ENCODE peak calls at places on chromosomes 2 and 18, in six cellular contexts. O is glutamatergic neuron, L is sciatic nerve, D is SIG-M5, H is Caki2, Y is HuH-7. B is an unnamed sample.

GRCh38 chr2:64562148-64562784 is 38.1 kb downstream of the AFTPH start:
- DNase-seq in O (no peak), L (no peak), D (no peak), H (peak; percentile 42), Y (no peak), B (peak; percentile 59)

GRCh38 chr2:207683879-207684627 is 27.4 kb upstream of the CCNYL1 start:
- DNase-seq in O (no peak), L (no peak), D (no peak), H (peak; percentile 97), Y (peak; percentile 18), B (no peak)

GRCh38 chr2:2787301-2787907 is 456.3 kb upstream of the MYT1L start:
- DNase-seq in O (no peak), L (no peak), D (no peak), H (no peak), Y (no peak), B (no peak)

GRCh38 chr2:31420936-31421335 is 6.4 kb upstream of the XDH start:
- DNase-seq in O (no peak), L (no peak), D (no peak), H (no peak), Y (no peak), B (no peak)

GRCh38 chr2:147026261-147026660 is 818.6 kb upstream of the ACVR2A start:
- DNase-seq in O (no peak), L (no peak), D (no peak), H (no peak), Y (no peak), B (no peak)

GRCh38 chr2:142629193-142629592 is 248.3 kb upstream of the KYNU start:
- DNase-seq in O (no peak), L (no peak), D (no peak), H (no peak), Y (no peak), B (no peak)

GRCh38 chr18:45084207-45084606 is 403.5 kb downstream of the SETBP1 start:
- DNase-seq in O (no peak), L (no peak), D (no peak), H (no peak), Y (no peak), B (no peak)

GRCh38 chr2:231452799-231453508 is 11.3 kb downstream of the NCL start:
- DNase-seq in O (no peak), L (peak; percentile 40), D (no peak), H (peak; percentile 25), Y (no peak), B (peak; percentile 22)

GRCh38 chr18:8801263-8801901 is 96.0 kb downstream of the MTCL1 start:
- DNase-seq in O (no peak), L (no peak), D (no peak), H (peak; percentile 81), Y (no peak), B (no peak)

GRCh38 chr2:161209902-161210301 is 49.7 kb downstream of the TANK start:
- DNase-seq in O (no peak), L (no peak), D (no peak), H (no peak), Y (no peak), B (no peak)

GRCh38 chr2:67716895-67717294 is 319.8 kb downstream of the ETAA1 start:
- DNase-seq in O (no peak), L (no peak), D (no peak), H (no peak), Y (no peak), B (no peak)

GRCh38 chr18:36099311-36099710 is 29.8 kb downstream of the SLC39A6 start:
- DNase-seq in O (no peak), L (no peak), D (no peak), H (no peak), Y (no peak), B (no peak)

GRCh38 chr2:109129921-109130725 is 1.1 kb downstream of the SH3RF3 start:
- DNase-seq in O (no peak), L (peak; percentile 54), D (no peak), H (no peak), Y (no peak), B (no peak)

GRCh38 chr2:208466133-208466919 is 59.7 kb downstream of the PTH2R start:
- DNase-seq in O (peak; percentile 41), L (no peak), D (no peak), H (peak; percentile 33), Y (peak; percentile 33), B (peak; percentile 51)

B was measured in OCI-LY7.